ENCODE peak calls at places on chromosomes 13 and 19, in nine cellular contexts. One of them, this sample, is unnamed.

GRCh38 chr13:46556380-46556779 is 3.4 kb downstream of the LRCH1 start:
- DNase-seq in sigmoid colon: no peak
- DNase-seq in brain microvascular endothelial cell: no peak
- DNase-seq in cardiac muscle cell: no peak
- DNase-seq in IMR-90: no peak
- DNase-seq in CD8-positive, alpha-beta memory T cell: no peak
- DNase-seq in coronary artery: no peak
- DNase-seq in body of pancreas: no peak
- DNase-seq in dorsolateral prefrontal cortex: no peak
- DNase-seq in this sample: no peak

GRCh38 chr13:76745246-76746200 is 140.7 kb downstream of the KCTD12 start:
- DNase-seq in sigmoid colon: no peak
- DNase-seq in brain microvascular endothelial cell: no peak
- DNase-seq in cardiac muscle cell: no peak
- DNase-seq in IMR-90: no peak
- DNase-seq in CD8-positive, alpha-beta memory T cell: no peak
- DNase-seq in coronary artery: no peak
- DNase-seq in body of pancreas: no peak
- DNase-seq in dorsolateral prefrontal cortex: no peak
- DNase-seq in this sample: no peak

GRCh38 chr13:76836311-76836710 is 49.9 kb downstream of the KCTD12 start:
- DNase-seq in sigmoid colon: no peak
- DNase-seq in brain microvascular endothelial cell: peak; percentile 18
- DNase-seq in cardiac muscle cell: no peak
- DNase-seq in IMR-90: peak; percentile 70
- DNase-seq in CD8-positive, alpha-beta memory T cell: no peak
- DNase-seq in coronary artery: no peak
- DNase-seq in body of pancreas: no peak
- DNase-seq in dorsolateral prefrontal cortex: no peak
- DNase-seq in this sample: no peak

GRCh38 chr19:38667552-38668205 is 20.2 kb downstream of the ACTN4 start:
- DNase-seq in sigmoid colon: no peak
- DNase-seq in brain microvascular endothelial cell: no peak
- DNase-seq in cardiac muscle cell: no peak
- DNase-seq in IMR-90: peak; percentile 95
- DNase-seq in CD8-positive, alpha-beta memory T cell: no peak
- DNase-seq in coronary artery: no peak
- DNase-seq in body of pancreas: no peak
- DNase-seq in dorsolateral prefrontal cortex: no peak
- DNase-seq in this sample: no peak

GRCh38 chr13:22839554-22840286 is 341.1 kb upstream of the SGCG start:
- DNase-seq in sigmoid colon: no peak
- DNase-seq in brain microvascular endothelial cell: no peak
- DNase-seq in cardiac muscle cell: peak; percentile 2
- DNase-seq in IMR-90: no peak
- DNase-seq in CD8-positive, alpha-beta memory T cell: no peak
- DNase-seq in coronary artery: no peak
- DNase-seq in body of pancreas: no peak
- DNase-seq in dorsolateral prefrontal cortex: no peak
- DNase-seq in this sample: no peak

GRCh38 chr19:37778613-37779138 is 710 bp downstream of the ZNF573 start:
- DNase-seq in sigmoid colon: no peak
- DNase-seq in brain microvascular endothelial cell: no peak
- DNase-seq in cardiac muscle cell: peak; percentile 12
- DNase-seq in IMR-90: peak; percentile 0
- DNase-seq in CD8-positive, alpha-beta memory T cell: no peak
- DNase-seq in coronary artery: no peak
- DNase-seq in body of pancreas: no peak
- DNase-seq in dorsolateral prefrontal cortex: no peak
- DNase-seq in this sample: no peak

GRCh38 chr13:39266426-39266825 is 228.2 kb downstream of the NHLRC3 start:
- DNase-seq in sigmoid colon: no peak
- DNase-seq in brain microvascular endothelial cell: no peak
- DNase-seq in cardiac muscle cell: no peak
- DNase-seq in IMR-90: no peak
- DNase-seq in CD8-positive, alpha-beta memory T cell: no peak
- DNase-seq in coronary artery: no peak
- DNase-seq in body of pancreas: no peak
- DNase-seq in dorsolateral prefrontal cortex: no peak
- DNase-seq in this sample: no peak

GRCh38 chr13:91154954-91155353 is 192.5 kb upstream of the MIR17HG start:
- DNase-seq in sigmoid colon: no peak
- DNase-seq in brain microvascular endothelial cell: no peak
- DNase-seq in cardiac muscle cell: no peak
- DNase-seq in IMR-90: no peak
- DNase-seq in CD8-positive, alpha-beta memory T cell: no peak
- DNase-seq in coronary artery: no peak
- DNase-seq in body of pancreas: no peak
- DNase-seq in dorsolateral prefrontal cortex: no peak
- DNase-seq in this sample: no peak

GRCh38 chr13:99103536-99103935 is 97.1 kb upstream of the UBAC2 start:
- DNase-seq in sigmoid colon: no peak
- DNase-seq in brain microvascular endothelial cell: no peak
- DNase-seq in cardiac muscle cell: peak; percentile 34
- DNase-seq in IMR-90: no peak
- DNase-seq in CD8-positive, alpha-beta memory T cell: no peak
- DNase-seq in coronary artery: peak; percentile 19
- DNase-seq in body of pancreas: no peak
- DNase-seq in dorsolateral prefrontal cortex: peak; percentile 74
- DNase-seq in this sample: no peak

GRCh38 chr19:5762608-5763217 is 21.8 kb downstream of the PRR22 start:
- DNase-seq in sigmoid colon: no peak
- DNase-seq in brain microvascular endothelial cell: no peak
- DNase-seq in cardiac muscle cell: no peak
- DNase-seq in IMR-90: no peak
- DNase-seq in CD8-positive, alpha-beta memory T cell: no peak
- DNase-seq in coronary artery: no peak
- DNase-seq in body of pancreas: no peak
- DNase-seq in dorsolateral prefrontal cortex: no peak
- DNase-seq in this sample: no peak

GRCh38 chr13:44756411-44756810 is 180.3 kb upstream of the TSC22D1 start:
- DNase-seq in sigmoid colon: no peak
- DNase-seq in brain microvascular endothelial cell: no peak
- DNase-seq in cardiac muscle cell: no peak
- DNase-seq in IMR-90: no peak
- DNase-seq in CD8-positive, alpha-beta memory T cell: no peak
- DNase-seq in coronary artery: no peak
- DNase-seq in body of pancreas: no peak
- DNase-seq in dorsolateral prefrontal cortex: no peak
- DNase-seq in this sample: no peak

GRCh38 chr19:35531291-35531690 is 2.0 kb upstream of the GAPDHS start:
- DNase-seq in sigmoid colon: no peak
- DNase-seq in brain microvascular endothelial cell: no peak
- DNase-seq in cardiac muscle cell: no peak
- DNase-seq in IMR-90: no peak
- DNase-seq in CD8-positive, alpha-beta memory T cell: no peak
- DNase-seq in coronary artery: no peak
- DNase-seq in body of pancreas: no peak
- DNase-seq in dorsolateral prefrontal cortex: no peak
- DNase-seq in this sample: no peak

GRCh38 chr13:98217597-98217996 is 40.5 kb upstream of the RNF113B start:
- DNase-seq in sigmoid colon: no peak
- DNase-seq in brain microvascular endothelial cell: no peak
- DNase-seq in cardiac muscle cell: no peak
- DNase-seq in IMR-90: no peak
- DNase-seq in CD8-positive, alpha-beta memory T cell: no peak
- DNase-seq in coronary artery: no peak
- DNase-seq in body of pancreas: no peak
- DNase-seq in dorsolateral prefrontal cortex: no peak
- DNase-seq in this sample: no peak

GRCh38 chr19:13838071-13838942 is 38.6 kb upstream of the NANOS3 start:
- DNase-seq in sigmoid colon: no peak
- DNase-seq in brain microvascular endothelial cell: no peak
- DNase-seq in cardiac muscle cell: no peak
- DNase-seq in IMR-90: no peak
- DNase-seq in CD8-positive, alpha-beta memory T cell: no peak
- DNase-seq in coronary artery: no peak
- DNase-seq in body of pancreas: no peak
- DNase-seq in dorsolateral prefrontal cortex: no peak
- DNase-seq in this sample: no peak
- H3K27ac ChIP-seq in sigmoid colon: peak overlapping the region; percentile 100
- H3K27ac ChIP-seq in brain microvascular endothelial cell: peak overlapping the region; percentile 96
- H3K27ac ChIP-seq in cardiac muscle cell: no peak overlapping the region
- H3K27ac ChIP-seq in IMR-90: peak overlapping the region; percentile 97
- H3K27ac ChIP-seq in CD8-positive, alpha-beta memory T cell: peak overlapping the region; percentile 99
- H3K27ac ChIP-seq in coronary artery: peak overlapping the region; percentile 100
- H3K27ac ChIP-seq in body of pancreas: peak overlapping the region; percentile 96
- H3K27ac ChIP-seq in dorsolateral prefrontal cortex: peak overlapping the region; percentile 88
- H3K27ac ChIP-seq in this sample: peak overlapping the region; percentile 98

DNA sequence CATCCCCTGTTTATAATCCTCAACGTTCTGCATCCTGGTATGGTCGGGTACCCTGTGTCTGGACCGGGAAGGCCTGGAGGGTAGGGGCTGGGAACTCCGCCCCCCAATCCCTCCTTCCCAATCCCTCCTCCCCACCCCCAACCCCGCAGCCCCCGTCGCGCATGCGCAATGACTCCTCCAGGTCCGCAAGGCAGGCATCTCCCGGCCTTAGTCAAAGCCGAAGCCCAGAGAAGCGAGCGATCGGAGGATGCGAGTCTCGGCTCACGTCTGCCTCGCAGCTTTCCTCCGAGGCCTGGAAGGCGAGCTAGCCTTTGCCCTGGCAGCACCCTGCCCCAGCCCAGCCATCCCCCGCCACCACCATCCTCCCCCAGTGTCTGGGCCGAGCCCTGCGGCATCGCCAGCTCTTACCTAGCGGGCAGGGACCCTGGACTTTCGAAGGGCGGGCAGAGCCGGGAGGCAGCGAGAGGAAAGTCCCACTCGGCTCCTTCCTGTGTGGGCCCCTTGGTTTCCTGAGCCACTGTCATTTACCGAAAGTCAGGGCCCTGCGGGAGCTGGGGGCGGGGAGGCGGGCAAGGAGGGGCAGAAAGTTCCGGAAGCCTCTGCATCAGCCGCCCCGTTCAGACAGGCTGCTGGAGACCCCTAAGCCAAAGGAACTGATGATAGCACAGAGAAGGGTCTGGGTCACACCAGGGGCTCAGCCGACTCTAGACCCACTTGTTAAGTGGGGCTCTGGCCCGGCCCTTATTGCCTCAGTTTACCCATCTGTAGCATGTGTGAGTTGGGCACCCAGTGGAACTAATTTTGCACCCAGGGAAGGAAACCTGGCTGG is at the start of gene JAK3:
- DNase-seq in sigmoid colon: no peak
- DNase-seq in brain microvascular endothelial cell: peak; percentile 48
- DNase-seq in cardiac muscle cell: peak; percentile 83
- DNase-seq in IMR-90: peak; percentile 46
- DNase-seq in CD8-positive, alpha-beta memory T cell: peak; percentile 81
- DNase-seq in coronary artery: no peak
- DNase-seq in body of pancreas: peak; percentile 29
- DNase-seq in dorsolateral prefrontal cortex: peak; percentile 49
- DNase-seq in this sample: no peak
- H3K4me3 ChIP-seq in sigmoid colon: peak within 1 kb of the TSS; percentile 49
- H3K4me3 ChIP-seq in brain microvascular endothelial cell: peak within 1 kb of the TSS; percentile 50
- H3K4me3 ChIP-seq in cardiac muscle cell: no peak within 1 kb of the TSS
- H3K4me3 ChIP-seq in IMR-90: peak within 1 kb of the TSS; percentile 34
- H3K4me3 ChIP-seq in CD8-positive, alpha-beta memory T cell: peak within 1 kb of the TSS; percentile 80
- H3K4me3 ChIP-seq in coronary artery: peak within 1 kb of the TSS; percentile 70
- H3K4me3 ChIP-seq in body of pancreas: no peak within 1 kb of the TSS
- H3K4me3 ChIP-seq in dorsolateral prefrontal cortex: peak within 1 kb of the TSS; percentile 51
- H3K4me3 ChIP-seq in this sample: no peak within 1 kb of the TSS

DNA sequence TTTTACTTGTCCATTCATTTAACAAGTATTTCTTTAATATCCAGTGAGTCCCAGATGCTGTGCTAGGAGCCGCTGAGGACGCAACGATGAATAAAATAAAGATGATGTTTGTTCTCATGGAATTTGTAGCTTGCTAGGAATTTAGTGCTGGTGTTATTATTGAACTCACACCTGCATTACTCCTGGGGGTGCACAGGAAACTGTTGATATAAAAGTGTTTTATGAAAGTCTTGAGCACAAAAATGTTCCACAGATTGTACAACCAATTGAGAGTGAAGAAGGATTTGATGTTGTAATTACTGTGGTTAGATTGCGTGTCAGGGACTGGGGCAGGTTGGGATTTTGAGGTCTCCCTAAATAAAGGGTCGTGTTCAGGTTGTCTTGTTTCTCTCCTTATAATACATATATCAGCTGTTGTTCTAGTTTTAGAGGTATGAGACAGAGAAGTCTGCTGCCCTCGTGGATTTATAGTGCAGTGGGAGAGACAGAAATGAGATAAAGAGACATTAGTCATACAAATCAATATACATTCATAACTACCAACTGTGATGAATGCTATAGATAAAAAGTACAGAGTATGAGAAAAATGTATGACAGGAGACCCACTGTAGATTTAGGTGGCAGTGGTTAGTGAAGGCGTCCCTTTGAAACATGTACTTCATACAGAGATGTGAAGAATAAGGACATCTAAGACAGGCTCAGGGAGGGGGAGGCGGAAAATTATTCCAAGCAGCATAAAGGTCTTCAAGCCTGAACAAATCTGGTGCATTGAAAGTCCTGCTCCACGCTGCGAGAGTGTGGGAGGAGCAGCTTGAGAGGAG is 11.3 kb downstream of the CACNG6 start:
- DNase-seq in sigmoid colon: no peak
- DNase-seq in brain microvascular endothelial cell: peak; percentile 37
- DNase-seq in cardiac muscle cell: no peak
- DNase-seq in IMR-90: no peak
- DNase-seq in CD8-positive, alpha-beta memory T cell: no peak
- DNase-seq in coronary artery: no peak
- DNase-seq in body of pancreas: no peak
- DNase-seq in dorsolateral prefrontal cortex: no peak
- DNase-seq in this sample: no peak
- H3K27ac ChIP-seq in sigmoid colon: no peak overlapping the region
- H3K27ac ChIP-seq in brain microvascular endothelial cell: peak overlapping the region; percentile 59
- H3K27ac ChIP-seq in cardiac muscle cell: no peak overlapping the region
- H3K27ac ChIP-seq in IMR-90: no peak overlapping the region
- H3K27ac ChIP-seq in CD8-positive, alpha-beta memory T cell: no peak overlapping the region
- H3K27ac ChIP-seq in coronary artery: no peak overlapping the region
- H3K27ac ChIP-seq in body of pancreas: no peak overlapping the region
- H3K27ac ChIP-seq in dorsolateral prefrontal cortex: no peak overlapping the region
- H3K27ac ChIP-seq in this sample: peak overlapping the region; percentile 32

GRCh38 chr13:25468330-25469178 is 96.8 kb downstream of the ATP8A2 start:
- DNase-seq in sigmoid colon: no peak
- DNase-seq in brain microvascular endothelial cell: no peak
- DNase-seq in cardiac muscle cell: peak; percentile 61
- DNase-seq in IMR-90: no peak
- DNase-seq in CD8-positive, alpha-beta memory T cell: no peak
- DNase-seq in coronary artery: no peak
- DNase-seq in body of pancreas: peak; percentile 30
- DNase-seq in dorsolateral prefrontal cortex: peak; percentile 81
- DNase-seq in this sample: no peak
- H3K4me3 ChIP-seq in sigmoid colon: no peak overlapping the region
- H3K4me3 ChIP-seq in brain microvascular endothelial cell: peak overlapping the region; percentile 49
- H3K4me3 ChIP-seq in cardiac muscle cell: peak overlapping the region; percentile 16
- H3K4me3 ChIP-seq in IMR-90: no peak overlapping the region
- H3K4me3 ChIP-seq in CD8-positive, alpha-beta memory T cell: no peak overlapping the region
- H3K4me3 ChIP-seq in coronary artery: peak overlapping the region; percentile 22
- H3K4me3 ChIP-seq in body of pancreas: no peak overlapping the region
- H3K4me3 ChIP-seq in dorsolateral prefrontal cortex: peak overlapping the region; percentile 56
- H3K4me3 ChIP-seq in this sample: peak overlapping the region; percentile 36